ENCODE peak calls at places on chromosomes 13 and 19, in four cellular contexts. N is activated T-helper 9 cell treated with anti-CD3 and anti-CD28 coated beads, Interleukin-2, amount 50 U/mL, for 16 hours; L is astrocyte; H is iris pigment epithelial cell. O is an unnamed sample.

GRCh38 chr13:31331051-31331450 is 131.3 kb downstream of the B3GLCT start:
- DNase-seq in N (no peak), L (no peak), H (no peak), O (no peak)

GRCh38 chr19:51166846-51167490 is 24.9 kb downstream of the SIGLEC7 start:
- DNase-seq in N (no peak), L (no peak), H (no peak), O (peak)

GRCh38 chr13:57633950-57634828 is 2.6 kb downstream of the PCDH17 start:
- DNase-seq in N (no peak), L (peak), H (no peak), O (peak)

GRCh38 chr13:43303040-43303729 is 279.8 kb downstream of the DNAJC15 start:
- DNase-seq in N (no peak), L (peak), H (peak), O (peak)

GRCh38 chr19:47723573-47723923 is 10.3 kb downstream of the EHD2 start:
- DNase-seq in N (no peak), L (peak), H (peak), O (no peak)

GRCh38 chr13:50840327-50840726 is 3.2 kb downstream of the DLEU7 start:
- DNase-seq in N (no peak), L (no peak), H (no peak), O (no peak)

GRCh38 chr13:23021921-23022320 is 158.9 kb upstream of the SGCG start:
- DNase-seq in N (no peak), L (no peak), H (no peak), O (peak)

GRCh38 chr13:80054806-80055205 is 286.1 kb downstream of the SPRY2 start:
- DNase-seq in N (no peak), L (peak), H (peak), O (no peak)